ENCODE peak calls at places on chromosomes 2 and 18, in ten cellular contexts. One of them, this sample, is unnamed.

GRCh38 chr2:207254526-207255464 is 89.0 kb upstream of the KLF7 start:
- DNase-seq in T-helper 1 cell: no peak
- DNase-seq in colonic mucosa: no peak
- DNase-seq in SHP77: no peak
- DNase-seq in neural progenitor cell: no peak
- DNase-seq in NCI-H187 treated with DMSO at 0.1 percent for 48 hours: no peak
- DNase-seq in adipocyte: peak
- DNase-seq in SJSA1: no peak
- DNase-seq in chondrocyte: no peak
- DNase-seq in NCI-H774: no peak
- DNase-seq in this sample: no peak

GRCh38 chr18:39571511-39571910 is 2005.9 kb upstream of the CELF4 start:
- DNase-seq in T-helper 1 cell: no peak
- DNase-seq in colonic mucosa: no peak
- DNase-seq in SHP77: no peak
- DNase-seq in neural progenitor cell: peak
- DNase-seq in NCI-H187 treated with DMSO at 0.1 percent for 48 hours: no peak
- DNase-seq in adipocyte: peak
- DNase-seq in SJSA1: no peak
- DNase-seq in chondrocyte: no peak
- DNase-seq in NCI-H774: no peak
- DNase-seq in this sample: no peak

GRCh38 chr2:10495988-10496313 is 47.8 kb upstream of the ODC1 start:
- DNase-seq in T-helper 1 cell: no peak
- DNase-seq in colonic mucosa: peak
- DNase-seq in SHP77: no peak
- DNase-seq in neural progenitor cell: no peak
- DNase-seq in NCI-H187 treated with DMSO at 0.1 percent for 48 hours: no peak
- DNase-seq in adipocyte: no peak
- DNase-seq in SJSA1: no peak
- DNase-seq in chondrocyte: no peak
- DNase-seq in NCI-H774: no peak
- DNase-seq in this sample: no peak

GRCh38 chr18:80133124-80133523 is 24.1 kb downstream of the ADNP2 start:
- DNase-seq in T-helper 1 cell: no peak
- DNase-seq in colonic mucosa: no peak
- DNase-seq in SHP77: no peak
- DNase-seq in neural progenitor cell: no peak
- DNase-seq in NCI-H187 treated with DMSO at 0.1 percent for 48 hours: no peak
- DNase-seq in adipocyte: no peak
- DNase-seq in SJSA1: no peak
- DNase-seq in chondrocyte: no peak
- DNase-seq in NCI-H774: no peak
- DNase-seq in this sample: no peak

GRCh38 chr2:62964050-62964449 is 86.6 kb upstream of the OTX1 start:
- DNase-seq in T-helper 1 cell: no peak
- DNase-seq in colonic mucosa: no peak
- DNase-seq in SHP77: no peak
- DNase-seq in neural progenitor cell: no peak
- DNase-seq in NCI-H187 treated with DMSO at 0.1 percent for 48 hours: no peak
- DNase-seq in adipocyte: no peak
- DNase-seq in SJSA1: no peak
- DNase-seq in chondrocyte: no peak
- DNase-seq in NCI-H774: no peak
- DNase-seq in this sample: no peak

GRCh38 chr2:38427053-38427452 is 50.0 kb upstream of the ATL2 start:
- DNase-seq in T-helper 1 cell: no peak
- DNase-seq in colonic mucosa: no peak
- DNase-seq in SHP77: no peak
- DNase-seq in neural progenitor cell: no peak
- DNase-seq in NCI-H187 treated with DMSO at 0.1 percent for 48 hours: no peak
- DNase-seq in adipocyte: no peak
- DNase-seq in SJSA1: no peak
- DNase-seq in chondrocyte: no peak
- DNase-seq in NCI-H774: no peak
- DNase-seq in this sample: no peak

GRCh38 chr18:71815305-71815704 is 728.8 kb downstream of the CBLN2 start:
- DNase-seq in T-helper 1 cell: no peak
- DNase-seq in colonic mucosa: no peak
- DNase-seq in SHP77: no peak
- DNase-seq in neural progenitor cell: no peak
- DNase-seq in NCI-H187 treated with DMSO at 0.1 percent for 48 hours: no peak
- DNase-seq in adipocyte: no peak
- DNase-seq in SJSA1: no peak
- DNase-seq in chondrocyte: no peak
- DNase-seq in NCI-H774: no peak
- DNase-seq in this sample: no peak

GRCh38 chr2:136399667-136400316 is 281.8 kb upstream of the CXCR4 start:
- DNase-seq in T-helper 1 cell: no peak
- DNase-seq in colonic mucosa: no peak
- DNase-seq in SHP77: no peak
- DNase-seq in neural progenitor cell: no peak
- DNase-seq in NCI-H187 treated with DMSO at 0.1 percent for 48 hours: no peak
- DNase-seq in adipocyte: no peak
- DNase-seq in SJSA1: no peak
- DNase-seq in chondrocyte: no peak
- DNase-seq in NCI-H774: no peak
- DNase-seq in this sample: no peak

GRCh38 chr2:133660511-133660910 is 92.2 kb upstream of the NCKAP5 start:
- DNase-seq in T-helper 1 cell: no peak
- DNase-seq in colonic mucosa: no peak
- DNase-seq in SHP77: no peak
- DNase-seq in neural progenitor cell: no peak
- DNase-seq in NCI-H187 treated with DMSO at 0.1 percent for 48 hours: no peak
- DNase-seq in adipocyte: no peak
- DNase-seq in SJSA1: no peak
- DNase-seq in chondrocyte: no peak
- DNase-seq in NCI-H774: no peak
- DNase-seq in this sample: no peak

GRCh38 chr2:174777334-174777733 is 13.1 kb upstream of the CHRNA1 start:
- DNase-seq in T-helper 1 cell: no peak
- DNase-seq in colonic mucosa: no peak
- DNase-seq in SHP77: no peak
- DNase-seq in neural progenitor cell: no peak
- DNase-seq in NCI-H187 treated with DMSO at 0.1 percent for 48 hours: no peak
- DNase-seq in adipocyte: no peak
- DNase-seq in SJSA1: no peak
- DNase-seq in chondrocyte: no peak
- DNase-seq in NCI-H774: no peak
- DNase-seq in this sample: no peak

GRCh38 chr2:182821172-182821571 is 45.3 kb downstream of the FRZB start:
- DNase-seq in T-helper 1 cell: no peak
- DNase-seq in colonic mucosa: no peak
- DNase-seq in SHP77: no peak
- DNase-seq in neural progenitor cell: no peak
- DNase-seq in NCI-H187 treated with DMSO at 0.1 percent for 48 hours: no peak
- DNase-seq in adipocyte: no peak
- DNase-seq in SJSA1: no peak
- DNase-seq in chondrocyte: no peak
- DNase-seq in NCI-H774: no peak
- DNase-seq in this sample: no peak

GRCh38 chr2:96642564-96643350 is at the start of gene FER1L5:
- DNase-seq in T-helper 1 cell: no peak
- DNase-seq in colonic mucosa: no peak
- DNase-seq in SHP77: no peak
- DNase-seq in neural progenitor cell: peak
- DNase-seq in NCI-H187 treated with DMSO at 0.1 percent for 48 hours: no peak
- DNase-seq in adipocyte: no peak
- DNase-seq in SJSA1: no peak
- DNase-seq in chondrocyte: no peak
- DNase-seq in NCI-H774: peak
- DNase-seq in this sample: no peak

GRCh38 chr18:60277855-60278480 is 94.6 kb downstream of the MC4R start:
- DNase-seq in T-helper 1 cell: no peak
- DNase-seq in colonic mucosa: no peak
- DNase-seq in SHP77: no peak
- DNase-seq in neural progenitor cell: no peak
- DNase-seq in NCI-H187 treated with DMSO at 0.1 percent for 48 hours: no peak
- DNase-seq in adipocyte: peak
- DNase-seq in SJSA1: no peak
- DNase-seq in chondrocyte: no peak
- DNase-seq in NCI-H774: no peak
- DNase-seq in this sample: no peak

GRCh38 chr2:232988444-232988843 is 24.6 kb downstream of the NGEF start:
- DNase-seq in T-helper 1 cell: no peak
- DNase-seq in colonic mucosa: peak
- DNase-seq in SHP77: no peak
- DNase-seq in neural progenitor cell: no peak
- DNase-seq in NCI-H187 treated with DMSO at 0.1 percent for 48 hours: no peak
- DNase-seq in adipocyte: peak
- DNase-seq in SJSA1: peak
- DNase-seq in chondrocyte: peak
- DNase-seq in NCI-H774: no peak
- DNase-seq in this sample: no peak

GRCh38 chr2:158990397-158991209 is 22.2 kb downstream of the TANC1 start:
- DNase-seq in T-helper 1 cell: no peak
- DNase-seq in colonic mucosa: no peak
- DNase-seq in SHP77: no peak
- DNase-seq in neural progenitor cell: no peak
- DNase-seq in NCI-H187 treated with DMSO at 0.1 percent for 48 hours: no peak
- DNase-seq in adipocyte: peak
- DNase-seq in SJSA1: no peak
- DNase-seq in chondrocyte: no peak
- DNase-seq in NCI-H774: no peak
- DNase-seq in this sample: no peak